ENCODE peak calls at places on chromosomes 2 and 18, in seven cellular contexts. Q, V, A, I, N, T and B are unnamed samples.

GRCh38 chr2:226766352-226767055 is 33.1 kb downstream of the IRS1 start:
- DNase-seq in Q (no peak), N (no peak), T (peak; percentile 56), I (no peak), A (no peak), V (no peak), B (no peak)

GRCh38 chr18:5582849-5583667 is 39.3 kb upstream of the EPB41L3 start:
- DNase-seq in Q (no peak), I (no peak), A (no peak), T (no peak), N (no peak), V (no peak), B (no peak)

GRCh38 chr2:128664499-128664971 is 345.9 kb upstream of the HS6ST1 start:
- DNase-seq in N (peak; percentile 30), Q (no peak), V (no peak), T (no peak), I (no peak), A (no peak), B (peak; percentile 66)

GRCh38 chr18:72867721-72868665 is at the start of gene NETO1:
- DNase-seq in V (no peak), N (peak; percentile 69), Q (peak; percentile 75), I (no peak), A (no peak), T (peak; percentile 35), B (no peak)

GRCh38 chr2:169480079-169480465 is 778 bp downstream of the BBS5 start:
- DNase-seq in Q (no peak), T (no peak), I (no peak), N (no peak), A (no peak), V (no peak), B (no peak)

GRCh38 chr2:191486584-191487320 is 191.2 kb upstream of the NABP1 start:
- DNase-seq in Q (no peak), T (peak; percentile 98), I (peak; percentile 98), V (peak; percentile 78), A (no peak), N (no peak), B (no peak)

GRCh38 chr2:239161711-239162140 is 239.1 kb downstream of the HDAC4 start:
- DNase-seq in T (no peak), V (no peak), N (no peak), A (no peak), I (no peak), Q (peak; percentile 61), B (peak; percentile 52)

GRCh38 chr18:48808476-48808875 is 142.3 kb downstream of the SMAD7 start:
- DNase-seq in N (no peak), Q (no peak), A (no peak), T (no peak), I (no peak), V (no peak), B (no peak)

GRCh38 chr18:51068111-51068510 is 38.1 kb downstream of the SMAD4 start:
- DNase-seq in V (no peak), A (no peak), Q (no peak), T (peak; percentile 41), N (no peak), I (peak; percentile 93), B (no peak)

GRCh38 chr2:180664507-180664906 is 315.9 kb upstream of the UBE2E3 start:
- DNase-seq in V (no peak), A (no peak), I (no peak), Q (no peak), N (no peak), T (no peak), B (no peak)

GRCh38 chr2:102427249-102427648 is 4.3 kb downstream of the IL18RAP start:
- DNase-seq in V (no peak), N (no peak), T (no peak), I (no peak), A (no peak), Q (no peak), B (no peak)

GRCh38 chr2:109335586-109336266 is 206.7 kb downstream of the SH3RF3 start:
- DNase-seq in V (peak; percentile 60), Q (no peak), T (peak; percentile 19), A (no peak), I (no peak), N (no peak), B (no peak)

GRCh38 chr18:13461488-13461887 is 242.9 kb downstream of the LDLRAD4 start:
- DNase-seq in Q (no peak), T (no peak), N (no peak), A (no peak), V (peak; percentile 7), I (no peak), B (no peak)

GRCh38 chr2:235856151-235856819 is 311.9 kb downstream of the GBX2 start:
- DNase-seq in N (no peak), A (no peak), I (no peak), Q (no peak), T (no peak), V (no peak), B (no peak)

GRCh38 chr2:42256502-42256901 is 87.3 kb downstream of the EML4 start:
- DNase-seq in T (no peak), A (no peak), N (no peak), V (no peak), Q (no peak), I (no peak), B (no peak)

GRCh38 chr2:101063753-101064502 is 61.8 kb downstream of the RPL31 start:
- DNase-seq in V (no peak), Q (no peak), N (no peak), I (peak; percentile 28), T (peak; percentile 76), A (no peak), B (no peak)

GRCh38 chr18:73942081-73942625 is 205.5 kb downstream of the FBXO15 start:
- DNase-seq in Q (no peak), N (no peak), A (no peak), I (no peak), V (no peak), T (no peak), B (no peak)

GRCh38 chr2:1614564-1614963 is 129.8 kb downstream of the PXDN start:
- DNase-seq in Q (no peak), I (no peak), A (no peak), V (no peak), N (no peak), T (no peak), B (no peak)

GRCh38 chr18:54983041-54983686 is 23.9 kb upstream of the CCDC68 start:
- DNase-seq in N (peak; percentile 68), I (peak; percentile 64), Q (no peak), T (peak; percentile 48), V (peak; percentile 64), A (peak; percentile 17), B (no peak)

GRCh38 chr2:70608373-70608772 is 54.7 kb upstream of the TGFA start:
- DNase-seq in V (no peak), T (no peak), A (no peak), N (no peak), I (no peak), Q (no peak), B (no peak)

GRCh38 chr2:46645681-46646162 is 166.4 kb downstream of the TMEM247 start:
- DNase-seq in Q (no peak), N (no peak), I (peak; percentile 76), T (peak; percentile 89), A (no peak), V (peak; percentile 19), B (no peak)

GRCh38 chr18:11529081-11529480 is 80.3 kb upstream of the SLC35G4 start:
- DNase-seq in I (no peak), Q (no peak), N (no peak), V (no peak), T (no peak), A (no peak), B (no peak)

GRCh38 chr2:120177011-120177621 is 46.1 kb downstream of the TMEM185B start:
- DNase-seq in I (no peak), N (peak; percentile 10), V (peak; percentile 94), Q (peak; percentile 91), T (peak; percentile 50), A (peak; percentile 43), B (no peak)
- TF ChIP-seq CTCF in I (no peak), N (no peak), V (peak; percentile 66), Q (peak; percentile 41), T (peak; percentile 31), A (peak; percentile 69), B (no peak)

DNA sequence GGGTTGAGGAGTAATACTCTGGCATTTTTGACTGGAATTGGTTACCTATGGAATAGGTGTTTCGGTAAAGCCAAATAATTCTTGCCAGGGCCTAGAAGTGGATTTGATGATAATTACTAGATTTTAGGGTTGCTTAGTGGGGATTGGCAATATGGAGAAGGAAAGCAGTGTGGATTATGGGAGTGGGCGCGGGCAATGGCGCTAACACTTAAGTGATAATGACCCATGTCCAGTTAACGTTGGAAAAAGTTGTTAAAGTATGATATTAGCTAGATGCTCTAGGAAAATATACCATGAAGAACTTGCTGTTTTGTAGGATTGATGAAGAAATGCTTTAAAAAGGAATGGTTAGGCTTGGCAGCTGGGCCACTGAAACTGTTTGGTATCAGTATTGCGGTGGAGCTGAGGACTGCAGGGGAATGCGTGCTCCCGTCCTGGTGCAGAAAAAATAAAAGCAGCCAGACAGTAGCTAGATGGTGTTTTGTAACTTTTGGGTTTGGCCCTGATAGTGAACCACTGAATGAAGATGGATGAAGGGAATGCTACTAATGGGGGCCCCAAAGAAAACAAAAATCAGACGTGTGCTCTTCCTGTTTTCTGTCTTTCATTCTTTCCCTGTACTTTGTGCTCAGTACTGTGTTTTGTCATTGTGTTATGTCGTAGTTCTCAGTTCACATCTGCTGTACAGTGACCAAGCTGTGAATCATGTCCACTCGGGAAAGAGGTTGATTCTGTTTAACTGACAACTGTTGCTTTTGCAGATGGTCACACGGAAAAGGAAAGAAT is 937 bp downstream of the INSIG2 start:
- DNase-seq in N (peak; percentile 37), V (peak; percentile 51), A (no peak), Q (peak; percentile 31), T (peak; percentile 68), I (no peak), B (no peak)
- TF ChIP-seq CTCF in N (peak; percentile 36), V (no peak), A (no peak), Q (peak; percentile 29), T (peak; percentile 24), I (no peak), B (peak; percentile 69)

GRCh38 chr2:27647289-27647688 is 16.1 kb downstream of the SUPT7L start:
- DNase-seq in Q (no peak), A (no peak), N (no peak), V (no peak), I (no peak), T (peak; percentile 10), B (no peak)
- TF ChIP-seq CTCF in Q (no peak), A (no peak), N (no peak), V (no peak), I (no peak), T (no peak), B (no peak)

DNA sequence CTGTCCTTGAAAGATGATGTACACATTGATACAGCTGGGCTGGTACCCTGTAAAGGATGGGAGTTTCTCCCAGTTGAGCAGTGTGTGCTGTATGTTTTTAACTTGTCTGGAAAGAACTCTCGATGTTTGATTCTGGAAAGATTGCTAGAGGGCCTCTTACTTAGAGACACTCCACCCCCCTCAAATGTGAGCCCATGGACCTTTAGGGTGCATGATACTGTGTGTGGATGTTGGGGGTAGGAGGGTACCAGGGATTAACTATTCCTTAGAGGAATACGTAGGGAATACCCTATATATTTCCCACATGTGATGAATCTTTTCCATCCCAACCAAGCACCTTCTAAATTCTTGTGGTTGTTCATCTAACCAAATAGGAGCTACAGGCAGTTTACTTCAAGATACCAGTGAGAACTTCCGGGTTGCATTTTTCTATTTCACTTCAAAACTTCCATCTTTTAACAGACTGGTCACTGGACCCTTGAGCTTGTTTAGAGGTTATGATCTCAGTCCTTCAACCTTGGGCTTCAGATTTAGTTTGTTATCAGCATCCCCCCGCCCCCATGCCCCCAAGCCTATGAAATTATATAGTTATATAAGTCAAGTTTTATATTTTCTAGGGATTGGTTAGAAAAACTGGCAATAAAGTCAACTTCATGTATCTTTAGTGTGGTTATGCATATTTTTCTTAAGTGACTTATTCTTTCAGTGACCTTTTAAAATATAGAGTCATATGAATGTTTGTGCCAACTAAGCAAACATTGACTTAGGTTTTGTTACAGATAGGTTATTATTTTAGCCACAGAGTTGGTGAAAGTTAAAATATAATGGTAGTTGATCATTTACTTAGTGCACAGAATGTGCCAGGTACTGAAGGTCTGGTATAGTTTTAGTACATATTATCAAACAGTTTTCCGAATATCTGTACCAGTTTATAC is 18.2 kb downstream of the AFTPH start:
- DNase-seq in I (no peak), N (no peak), V (no peak), T (no peak), A (no peak), Q (no peak), B (no peak)
- TF ChIP-seq CTCF in I (no peak), N (no peak), V (no peak), T (no peak), A (no peak), Q (no peak), B (no peak)